ENCODE peak calls at places on chromosomes 16 and 17, in six cellular contexts. G, H, B, D, R and N are unnamed samples.

GRCh38 chr17:74163271-74163821 is 40.1 kb upstream of the RPL38 start:
- DNase-seq in G (no peak), H (no peak), B (no peak), D (no peak), R (no peak), N (no peak)

GRCh38 chr17:12230411-12230810 is 209.7 kb downstream of the MAP2K4 start:
- DNase-seq in G (no peak), H (no peak), B (no peak), D (no peak), R (no peak), N (no peak)

GRCh38 chr16:29148867-29149272 is 164.0 kb downstream of the LAT start:
- DNase-seq in G (peak), H (peak), B (no peak), D (no peak), R (peak), N (peak)

GRCh38 chr16:84920333-84920732 is 91.0 kb downstream of the ZDHHC7 start:
- DNase-seq in G (peak), H (no peak), B (no peak), D (no peak), R (no peak), N (no peak)

GRCh38 chr17:36722121-36722902 is 120.9 kb downstream of the MRM1 start:
- DNase-seq in G (peak), H (peak), B (no peak), D (peak), R (peak), N (no peak)

GRCh38 chr17:41107941-41108445 is 2.8 kb downstream of the KRTAP4-9 start:
- DNase-seq in G (no peak), H (no peak), B (no peak), D (no peak), R (no peak), N (no peak)

GRCh38 chr17:60039509-60040442 is 38.9 kb downstream of the HEATR6 start:
- DNase-seq in G (no peak), H (no peak), B (no peak), D (no peak), R (no peak), N (no peak)

GRCh38 chr17:73232587-73233373 is 28.9 kb downstream of the CPSF4L start:
- DNase-seq in G (no peak), H (peak), B (no peak), D (no peak), R (peak), N (no peak)

DNA sequence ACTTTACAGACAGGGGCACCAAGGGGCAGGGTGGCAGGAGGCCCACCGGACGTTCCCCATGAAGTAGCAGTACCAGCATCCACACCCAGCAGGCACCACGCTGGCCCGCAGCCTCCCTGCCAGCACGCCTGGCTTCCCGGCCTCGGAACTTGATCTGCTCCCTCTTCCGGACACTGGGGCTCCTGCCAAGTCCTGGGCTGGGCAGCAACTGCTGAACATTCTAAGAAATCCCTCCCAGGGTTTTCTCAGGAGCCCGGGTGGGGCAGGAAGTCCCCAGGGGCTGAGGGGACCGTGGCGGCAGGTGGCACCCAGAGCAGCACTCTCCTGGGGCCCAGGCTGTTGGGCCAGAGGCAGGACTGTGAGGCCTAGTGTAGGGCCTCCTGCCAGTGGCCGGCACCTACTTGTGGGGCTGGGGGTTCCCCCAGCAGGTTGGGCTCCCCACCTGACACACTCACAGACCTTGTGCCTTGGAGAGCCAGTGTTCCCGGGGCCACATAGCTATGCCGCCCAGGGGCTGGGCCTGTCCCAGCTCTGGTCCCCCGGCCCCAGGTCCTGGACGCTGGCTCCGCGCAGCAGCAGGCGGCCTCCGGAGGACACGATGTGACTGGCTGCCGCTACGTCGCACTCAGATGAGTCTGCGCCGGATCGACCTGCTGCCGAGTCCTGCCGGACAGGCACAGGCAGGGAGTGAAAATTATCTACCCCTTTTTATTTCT is 86.2 kb upstream of the CBX4 start:
- DNase-seq in G (no peak), H (no peak), B (no peak), D (no peak), R (peak), N (no peak)
- TF ChIP-seq CTCF in G (no peak), H (no peak), B (no peak), D (no peak), R (no peak), N (no peak)

GRCh38 chr17:43857141-43857540 is 10.2 kb downstream of the CD300LG start:
- DNase-seq in G (no peak), H (no peak), B (no peak), D (no peak), R (no peak), N (no peak)
- TF ChIP-seq CTCF in G (no peak), H (no peak), B (no peak), D (no peak), R (no peak), N (no peak)

GRCh38 chr16:49886554-49887121 is 30.7 kb upstream of the ZNF423 start:
- DNase-seq in G (no peak), H (no peak), B (no peak), D (no peak), R (no peak), N (no peak)

GRCh38 chr16:49889725-49890397 is 33.9 kb upstream of the ZNF423 start:
- DNase-seq in G (no peak), H (no peak), B (no peak), D (no peak), R (no peak), N (no peak)

DNA sequence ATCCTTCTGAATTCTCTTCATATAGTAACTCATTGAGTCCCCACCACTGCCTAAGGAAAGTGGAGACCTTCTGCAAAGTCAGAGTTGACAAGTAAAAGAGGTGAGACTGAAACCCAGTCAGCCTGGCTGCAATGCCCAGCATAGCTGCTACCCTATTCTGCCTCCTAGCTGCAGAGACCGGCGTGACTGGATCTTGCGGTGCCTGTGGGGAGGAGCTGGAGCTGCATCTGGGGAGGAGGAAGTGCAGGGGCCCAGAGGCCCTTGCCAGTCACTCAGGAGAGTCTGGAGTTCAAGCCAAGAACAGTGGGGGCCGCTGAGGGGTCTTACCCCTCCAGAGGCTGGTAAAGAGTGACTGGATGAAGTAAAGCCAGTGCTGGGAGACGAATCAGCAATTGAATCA is 35.0 kb upstream of the ZNF423 start:
- DNase-seq in G (peak), H (no peak), B (no peak), D (no peak), R (no peak), N (no peak)
- TF ChIP-seq CTCF in G (no peak), H (peak), B (no peak), D (peak), R (no peak), N (no peak)

DNA sequence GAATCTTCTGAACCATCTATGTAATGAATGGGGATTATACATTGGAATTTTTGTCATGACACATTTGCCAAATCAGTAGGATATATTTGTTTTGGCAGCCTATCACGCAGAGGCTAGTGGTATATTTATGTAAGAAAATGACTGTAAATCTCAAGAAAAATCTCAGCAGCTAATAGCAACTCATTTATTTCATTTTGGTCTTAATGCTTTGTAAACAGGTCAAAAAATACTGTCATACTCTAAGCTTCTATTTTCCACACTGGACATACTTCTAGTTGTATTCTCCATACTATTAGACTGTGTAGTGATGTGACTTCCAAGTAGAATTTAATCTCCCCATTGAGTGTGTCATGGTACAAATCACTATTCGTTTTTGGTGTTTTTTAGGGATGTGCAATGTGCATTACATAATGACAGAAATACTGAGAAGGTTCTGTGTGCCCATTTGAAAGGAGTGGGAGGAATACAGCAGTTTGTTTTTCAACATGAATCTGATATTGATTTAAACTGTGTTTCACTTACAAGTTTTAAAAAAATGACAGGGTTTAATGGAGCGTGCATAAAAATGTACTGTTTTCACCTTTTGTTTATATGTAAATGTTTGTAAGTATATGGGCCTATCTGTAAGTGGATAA is 29.1 kb downstream of the CLUH start:
- DNase-seq in G (no peak), H (no peak), B (no peak), D (no peak), R (no peak), N (no peak)
- TF ChIP-seq CTCF in G (no peak), H (no peak), B (no peak), D (no peak), R (no peak), N (no peak)